ENCODE peak calls at places on chromosomes 7 and 10, in six cellular contexts. W is activated T-cell treated with anti-CD3 and anti-CD28 coated beads for 24 hours, Y is neural crest cell, D is AML-193, E is amniotic stem cell, J is NCI-H1436. T is an unnamed sample.
A peak's percentile ranks its signal among the peaks of the same experiment; 100 is the strongest.

GRCh38 chr7:148962823-148963582 is 65.3 kb downstream of the PDIA4 start:
- DNase-seq in W (peak; percentile 49), Y (no peak), D (peak; percentile 67), E (peak; percentile 63), J (peak; percentile 62), T (peak; percentile 15)

GRCh38 chr7:151302531-151302930 is 39.1 kb upstream of the NUB1 start:
- DNase-seq in W (no peak), Y (no peak), D (no peak), E (no peak), J (no peak), T (no peak)

GRCh38 chr10:129966831-129967578 is 2.9 kb upstream of the EBF3 start:
- DNase-seq in W (no peak), Y (no peak), D (no peak), E (no peak), J (no peak), T (no peak)

GRCh38 chr10:6583447-6583846 is 3.4 kb upstream of the PRKCQ start:
- DNase-seq in W (peak; percentile 72), Y (no peak), D (no peak), E (no peak), J (no peak), T (no peak)

GRCh38 chr10:133187906-133188681 is 28.1 kb downstream of the KNDC1 start:
- DNase-seq in W (no peak), Y (no peak), D (no peak), E (no peak), J (no peak), T (no peak)

GRCh38 chr10:66390926-66391325 is 534.9 kb upstream of the LRRTM3 start:
- DNase-seq in W (no peak), Y (no peak), D (no peak), E (no peak), J (no peak), T (no peak)

GRCh38 chr10:99538287-99538917 is 5.7 kb downstream of the NKX2-3 start:
- DNase-seq in W (no peak), Y (no peak), D (no peak), E (no peak), J (no peak), T (no peak)

GRCh38 chr7:107501593-107501992 is 31.7 kb downstream of the GPR22 start:
- DNase-seq in W (no peak), Y (no peak), D (peak; percentile 39), E (no peak), J (no peak), T (no peak)

GRCh38 chr7:20158684-20159083 is 58.5 kb downstream of the MACC1 start:
- DNase-seq in W (no peak), Y (no peak), D (no peak), E (no peak), J (no peak), T (no peak)

GRCh38 chr10:112565434-112566053 is 118.5 kb downstream of the VTI1A start:
- DNase-seq in W (no peak), Y (peak; percentile 59), D (peak; percentile 70), E (peak; percentile 62), J (peak; percentile 80), T (no peak)

GRCh38 chr7:22123139-22123538 is 177.4 kb upstream of the CDCA7L start:
- DNase-seq in W (no peak), Y (no peak), D (no peak), E (no peak), J (no peak), T (no peak)

GRCh38 chr10:26251925-26252324 is 35.4 kb downstream of the GAD2 start:
- DNase-seq in W (no peak), Y (no peak), D (no peak), E (no peak), J (no peak), T (no peak)

GRCh38 chr10:117441366-117441765 is 66.1 kb upstream of the PDZD8 start:
- DNase-seq in W (no peak), Y (no peak), D (no peak), E (no peak), J (no peak), T (no peak)

GRCh38 chr7:148114807-148115206 is 475.8 kb upstream of the C7orf33 start:
- DNase-seq in W (no peak), Y (no peak), D (no peak), E (no peak), J (no peak), T (no peak)

GRCh38 chr10:45008524-45009161 is 7.9 kb downstream of the ZNF22 start:
- DNase-seq in W (no peak), Y (peak; percentile 22), D (peak; percentile 93), E (peak; percentile 70), J (peak; percentile 48), T (peak; percentile 2)

GRCh38 chr10:16750461-16750860 is 66.8 kb downstream of the RSU1 start:
- DNase-seq in W (no peak), Y (no peak), D (no peak), E (no peak), J (no peak), T (no peak)

GRCh38 chr7:77800158-77800557 is 1.6 kb downstream of the PHTF2 start:
- DNase-seq in W (peak; percentile 11), Y (no peak), D (no peak), E (no peak), J (no peak), T (no peak)

GRCh38 chr10:113751116-113751728 is at the start of gene PLEKHS1:
- DNase-seq in W (no peak), Y (no peak), D (no peak), E (no peak), J (no peak), T (no peak)

GRCh38 chr7:15686209-15686956 is at the start of gene MEOX2:
- DNase-seq in W (no peak), Y (peak; percentile 41), D (no peak), E (no peak), J (no peak), T (no peak)

GRCh38 chr10:103445767-103446567 is 6.2 kb downstream of the CALHM2 start:
- DNase-seq in W (no peak), Y (no peak), D (no peak), E (no peak), J (no peak), T (no peak)

GRCh38 chr10:114634607-114634974 is 23.5 kb downstream of the ABLIM1 start:
- DNase-seq in W (no peak), Y (no peak), D (no peak), E (peak; percentile 98), J (no peak), T (peak; percentile 72)

GRCh38 chr7:83347836-83348482 is 185.3 kb upstream of the PCLO start:
- DNase-seq in W (no peak), Y (no peak), D (no peak), E (peak; percentile 62), J (no peak), T (no peak)

GRCh38 chr10:47207280-47207613 is 92.8 kb upstream of the GDF10 start:
- DNase-seq in W (no peak), Y (no peak), D (no peak), E (no peak), J (no peak), T (no peak)

GRCh38 chr7:455110-455928 is 64.3 kb downstream of the PDGFA start:
- DNase-seq in W (no peak), Y (no peak), D (no peak), E (no peak), J (peak; percentile 45), T (no peak)

GRCh38 chr7:139431459-139431858 is 52.0 kb downstream of the KLRG2 start:
- DNase-seq in W (no peak), Y (no peak), D (no peak), E (no peak), J (no peak), T (no peak)

GRCh38 chr7:44706788-44707557 is 41.7 kb upstream of the ZMIZ2 start:
- DNase-seq in W (no peak), Y (no peak), D (no peak), E (no peak), J (no peak), T (no peak)

T was measured in T1000.